ENCODE peak calls at places on chromosomes 4 and X, in nine cellular contexts. One of them, this sample, is unnamed.

GRCh38 chr4:159432436-159432835 is 329.6 kb downstream of the RAPGEF2 start:
- DNase-seq in GM19239: no peak
- DNase-seq in stimulated activated CD4-positive, alpha-beta T cell treated with anti-CD3 and anti-CD28 coated beads, Interleukin-2, amount 100 ng/mL, for 24 hours: no peak
- DNase-seq in C1 segment of cervical spinal cord: no peak
- DNase-seq in foreskin fibroblast: no peak
- DNase-seq in neural crest cell: no peak
- DNase-seq in activated T-helper 1 cell treated with anti-CD3 and anti-CD28 coated beads, Interleukin-2, amount 50 U/mL, for 16 hours: no peak
- DNase-seq in SHP77: no peak
- DNase-seq in stimulated activated CD8-positive, alpha-beta memory T cell treated with anti-CD3 and anti-CD28 coated beads, Interleukin-2, amount 100 ng/mL, for 1 hour: no peak
- DNase-seq in this sample: no peak

GRCh38 chrX:20265221-20265725 is 1.4 kb downstream of the RPS6KA3 start:
- DNase-seq in activated T-helper 1 cell treated with anti-CD3 and anti-CD28 coated beads, Interleukin-2, amount 50 U/mL, for 16 hours: peak
- DNase-seq in stimulated activated CD8-positive, alpha-beta memory T cell treated with anti-CD3 and anti-CD28 coated beads, Interleukin-2, amount 100 ng/mL, for 1 hour: no peak
- DNase-seq in SHP77: peak
- DNase-seq in stimulated activated CD4-positive, alpha-beta T cell treated with anti-CD3 and anti-CD28 coated beads, Interleukin-2, amount 100 ng/mL, for 24 hours: peak
- DNase-seq in C1 segment of cervical spinal cord: peak
- DNase-seq in foreskin fibroblast: peak
- DNase-seq in GM19239: no peak
- DNase-seq in neural crest cell: peak
- DNase-seq in this sample: peak

GRCh38 chr4:83197555-83198235 is 83.2 kb upstream of the PLAC8 start:
- DNase-seq in SHP77: no peak
- DNase-seq in GM19239: no peak
- DNase-seq in foreskin fibroblast: no peak
- DNase-seq in stimulated activated CD8-positive, alpha-beta memory T cell treated with anti-CD3 and anti-CD28 coated beads, Interleukin-2, amount 100 ng/mL, for 1 hour: no peak
- DNase-seq in neural crest cell: no peak
- DNase-seq in stimulated activated CD4-positive, alpha-beta T cell treated with anti-CD3 and anti-CD28 coated beads, Interleukin-2, amount 100 ng/mL, for 24 hours: no peak
- DNase-seq in activated T-helper 1 cell treated with anti-CD3 and anti-CD28 coated beads, Interleukin-2, amount 50 U/mL, for 16 hours: no peak
- DNase-seq in C1 segment of cervical spinal cord: no peak
- DNase-seq in this sample: no peak

GRCh38 chrX:45745479-45745878 is 544.8 kb upstream of the DIPK2B start:
- DNase-seq in C1 segment of cervical spinal cord: no peak
- DNase-seq in stimulated activated CD4-positive, alpha-beta T cell treated with anti-CD3 and anti-CD28 coated beads, Interleukin-2, amount 100 ng/mL, for 24 hours: no peak
- DNase-seq in neural crest cell: no peak
- DNase-seq in activated T-helper 1 cell treated with anti-CD3 and anti-CD28 coated beads, Interleukin-2, amount 50 U/mL, for 16 hours: no peak
- DNase-seq in foreskin fibroblast: no peak
- DNase-seq in GM19239: no peak
- DNase-seq in SHP77: no peak
- DNase-seq in stimulated activated CD8-positive, alpha-beta memory T cell treated with anti-CD3 and anti-CD28 coated beads, Interleukin-2, amount 100 ng/mL, for 1 hour: no peak
- DNase-seq in this sample: no peak

GRCh38 chrX:50103866-50104566 is 96.8 kb downstream of the AKAP4 start:
- DNase-seq in SHP77: no peak
- DNase-seq in GM19239: no peak
- DNase-seq in activated T-helper 1 cell treated with anti-CD3 and anti-CD28 coated beads, Interleukin-2, amount 50 U/mL, for 16 hours: no peak
- DNase-seq in neural crest cell: no peak
- DNase-seq in stimulated activated CD4-positive, alpha-beta T cell treated with anti-CD3 and anti-CD28 coated beads, Interleukin-2, amount 100 ng/mL, for 24 hours: no peak
- DNase-seq in stimulated activated CD8-positive, alpha-beta memory T cell treated with anti-CD3 and anti-CD28 coated beads, Interleukin-2, amount 100 ng/mL, for 1 hour: no peak
- DNase-seq in foreskin fibroblast: no peak
- DNase-seq in C1 segment of cervical spinal cord: no peak
- DNase-seq in this sample: no peak

GRCh38 chr4:107366016-107366415 is 329.9 kb upstream of the DKK2 start:
- DNase-seq in stimulated activated CD4-positive, alpha-beta T cell treated with anti-CD3 and anti-CD28 coated beads, Interleukin-2, amount 100 ng/mL, for 24 hours: no peak
- DNase-seq in neural crest cell: no peak
- DNase-seq in foreskin fibroblast: no peak
- DNase-seq in stimulated activated CD8-positive, alpha-beta memory T cell treated with anti-CD3 and anti-CD28 coated beads, Interleukin-2, amount 100 ng/mL, for 1 hour: no peak
- DNase-seq in SHP77: no peak
- DNase-seq in activated T-helper 1 cell treated with anti-CD3 and anti-CD28 coated beads, Interleukin-2, amount 50 U/mL, for 16 hours: no peak
- DNase-seq in GM19239: no peak
- DNase-seq in C1 segment of cervical spinal cord: no peak
- DNase-seq in this sample: no peak

GRCh38 chr4:182895791-182896292 is 21.3 kb downstream of the DCTD start:
- DNase-seq in stimulated activated CD8-positive, alpha-beta memory T cell treated with anti-CD3 and anti-CD28 coated beads, Interleukin-2, amount 100 ng/mL, for 1 hour: no peak
- DNase-seq in neural crest cell: no peak
- DNase-seq in stimulated activated CD4-positive, alpha-beta T cell treated with anti-CD3 and anti-CD28 coated beads, Interleukin-2, amount 100 ng/mL, for 24 hours: no peak
- DNase-seq in SHP77: peak
- DNase-seq in C1 segment of cervical spinal cord: no peak
- DNase-seq in foreskin fibroblast: no peak
- DNase-seq in GM19239: no peak
- DNase-seq in activated T-helper 1 cell treated with anti-CD3 and anti-CD28 coated beads, Interleukin-2, amount 50 U/mL, for 16 hours: no peak
- DNase-seq in this sample: no peak

GRCh38 chrX:56284269-56284668 is 52.1 kb downstream of the KLF8 start:
- DNase-seq in stimulated activated CD4-positive, alpha-beta T cell treated with anti-CD3 and anti-CD28 coated beads, Interleukin-2, amount 100 ng/mL, for 24 hours: no peak
- DNase-seq in neural crest cell: no peak
- DNase-seq in C1 segment of cervical spinal cord: no peak
- DNase-seq in activated T-helper 1 cell treated with anti-CD3 and anti-CD28 coated beads, Interleukin-2, amount 50 U/mL, for 16 hours: no peak
- DNase-seq in GM19239: no peak
- DNase-seq in stimulated activated CD8-positive, alpha-beta memory T cell treated with anti-CD3 and anti-CD28 coated beads, Interleukin-2, amount 100 ng/mL, for 1 hour: no peak
- DNase-seq in SHP77: peak
- DNase-seq in foreskin fibroblast: no peak
- DNase-seq in this sample: no peak

GRCh38 chr4:63348735-63349673 is 1060.2 kb downstream of the TECRL start:
- DNase-seq in GM19239: no peak
- DNase-seq in neural crest cell: no peak
- DNase-seq in stimulated activated CD8-positive, alpha-beta memory T cell treated with anti-CD3 and anti-CD28 coated beads, Interleukin-2, amount 100 ng/mL, for 1 hour: no peak
- DNase-seq in foreskin fibroblast: no peak
- DNase-seq in SHP77: no peak
- DNase-seq in activated T-helper 1 cell treated with anti-CD3 and anti-CD28 coated beads, Interleukin-2, amount 50 U/mL, for 16 hours: peak
- DNase-seq in stimulated activated CD4-positive, alpha-beta T cell treated with anti-CD3 and anti-CD28 coated beads, Interleukin-2, amount 100 ng/mL, for 24 hours: no peak
- DNase-seq in C1 segment of cervical spinal cord: no peak
- DNase-seq in this sample: no peak

GRCh38 chrX:39931554-39932282 is 166.0 kb downstream of the BCOR start:
- DNase-seq in C1 segment of cervical spinal cord: no peak
- DNase-seq in GM19239: no peak
- DNase-seq in stimulated activated CD8-positive, alpha-beta memory T cell treated with anti-CD3 and anti-CD28 coated beads, Interleukin-2, amount 100 ng/mL, for 1 hour: no peak
- DNase-seq in foreskin fibroblast: no peak
- DNase-seq in activated T-helper 1 cell treated with anti-CD3 and anti-CD28 coated beads, Interleukin-2, amount 50 U/mL, for 16 hours: no peak
- DNase-seq in neural crest cell: no peak
- DNase-seq in SHP77: no peak
- DNase-seq in stimulated activated CD4-positive, alpha-beta T cell treated with anti-CD3 and anti-CD28 coated beads, Interleukin-2, amount 100 ng/mL, for 24 hours: no peak
- DNase-seq in this sample: no peak

GRCh38 chr4:167831853-167832252 is 260.5 kb upstream of the ANXA10 start:
- DNase-seq in GM19239: no peak
- DNase-seq in stimulated activated CD4-positive, alpha-beta T cell treated with anti-CD3 and anti-CD28 coated beads, Interleukin-2, amount 100 ng/mL, for 24 hours: no peak
- DNase-seq in C1 segment of cervical spinal cord: no peak
- DNase-seq in foreskin fibroblast: peak
- DNase-seq in SHP77: no peak
- DNase-seq in stimulated activated CD8-positive, alpha-beta memory T cell treated with anti-CD3 and anti-CD28 coated beads, Interleukin-2, amount 100 ng/mL, for 1 hour: no peak
- DNase-seq in neural crest cell: no peak
- DNase-seq in activated T-helper 1 cell treated with anti-CD3 and anti-CD28 coated beads, Interleukin-2, amount 50 U/mL, for 16 hours: no peak
- DNase-seq in this sample: no peak

GRCh38 chr4:147901886-147902285 is 170.0 kb downstream of the ARHGAP10 start:
- DNase-seq in GM19239: no peak
- DNase-seq in foreskin fibroblast: no peak
- DNase-seq in neural crest cell: no peak
- DNase-seq in activated T-helper 1 cell treated with anti-CD3 and anti-CD28 coated beads, Interleukin-2, amount 50 U/mL, for 16 hours: no peak
- DNase-seq in SHP77: no peak
- DNase-seq in stimulated activated CD8-positive, alpha-beta memory T cell treated with anti-CD3 and anti-CD28 coated beads, Interleukin-2, amount 100 ng/mL, for 1 hour: no peak
- DNase-seq in C1 segment of cervical spinal cord: no peak
- DNase-seq in stimulated activated CD4-positive, alpha-beta T cell treated with anti-CD3 and anti-CD28 coated beads, Interleukin-2, amount 100 ng/mL, for 24 hours: no peak
- DNase-seq in this sample: no peak